ENCODE peak calls at places on chromosome 4, in four cellular contexts. Q is stromal cell of bone marrow, W is heart left ventricle, N is NCI-H1092. M is an unnamed sample.

GRCh38 chr4:3440979-3441500 is 728 bp upstream of the HGFAC start:
- DNase-seq in N (no peak), Q (no peak), W (no peak), M (no peak)

GRCh38 chr4:33160126-33160525 is 2440.0 kb downstream of the PCDH7 start:
- DNase-seq in N (no peak), W (no peak), Q (peak; percentile 9), M (peak; percentile 16)

GRCh38 chr4:7971881-7972500 is 32.3 kb upstream of the AFAP1 start:
- DNase-seq in N (no peak), W (no peak), Q (no peak), M (no peak)

GRCh38 chr4:71130827-71131603 is 137.6 kb downstream of the DCK start:
- DNase-seq in W (no peak), N (no peak), Q (peak; percentile 82), M (peak; percentile 59)

GRCh38 chr4:95362906-95363578 is 185.7 kb downstream of the UNC5C start:
- DNase-seq in W (no peak), Q (no peak), N (no peak), M (no peak)

GRCh38 chr4:76637704-76638361 is 202.8 kb downstream of the SHROOM3 start:
- DNase-seq in W (no peak), Q (no peak), N (no peak), M (peak; percentile 57)

GRCh38 chr4:113773014-113773413 is 11.5 kb upstream of the CAMK2D start:
- DNase-seq in W (no peak), Q (no peak), N (no peak), M (no peak)

GRCh38 chr4:101018836-101019235 is 328.5 kb downstream of the PPP3CA start:
- DNase-seq in N (no peak), Q (no peak), W (no peak), M (no peak)

GRCh38 chr4:12500409-12500808 is 983.7 kb downstream of the RAB28 start:
- DNase-seq in W (no peak), N (no peak), Q (no peak), M (no peak)

GRCh38 chr4:76758290-76758882 is 139.6 kb downstream of the SOWAHB start:
- DNase-seq in Q (peak; percentile 65), W (no peak), N (peak; percentile 20), M (no peak)

GRCh38 chr4:176849076-176849475 is 56.4 kb upstream of the VEGFC start:
- DNase-seq in Q (no peak), N (no peak), W (no peak), M (no peak)

GRCh38 chr4:76752911-76753494 is 144.9 kb downstream of the SOWAHB start:
- DNase-seq in N (peak; percentile 3), W (no peak), Q (peak; percentile 95), M (peak; percentile 98)

GRCh38 chr4:7394184-7394575 is 40.5 kb downstream of the PSAPL1 start:
- DNase-seq in N (no peak), Q (no peak), W (peak; percentile 6), M (no peak)

GRCh38 chr4:173793937-173794510 is 264.0 kb upstream of the HAND2 start:
- DNase-seq in Q (no peak), N (no peak), W (no peak), M (no peak)

GRCh38 chr4:136032391-136032790 is 1499.9 kb downstream of the PCDH18 start:
- DNase-seq in Q (no peak), W (no peak), N (no peak), M (no peak)

GRCh38 chr4:40548256-40548655 is 81.4 kb downstream of the RBM47 start:
- DNase-seq in Q (no peak), N (no peak), W (no peak), M (no peak)

GRCh38 chr4:47213971-47214370 is 182.6 kb downstream of the GABRB1 start:
- DNase-seq in W (no peak), Q (peak; percentile 85), N (no peak), M (peak; percentile 52)

GRCh38 chr4:120801171-120801758 is 121.3 kb downstream of the PRDM5 start:
- DNase-seq in Q (peak; percentile 69), W (peak; percentile 46), N (no peak), M (peak; percentile 25)

GRCh38 chr4:55435136-55435535 is 39.4 kb downstream of the TMEM165 start:
- DNase-seq in W (no peak), N (no peak), Q (no peak), M (no peak)

GRCh38 chr4:53563824-53564223 is 27.5 kb downstream of the LNX1 start:
- DNase-seq in N (no peak), Q (no peak), W (no peak), M (peak; percentile 31)

GRCh38 chr4:26819478-26819877 is 41.2 kb upstream of the STIM2 start:
- DNase-seq in Q (no peak), N (no peak), W (no peak), M (no peak)

GRCh38 chr4:98446499-98447375 is 185.6 kb downstream of the RAP1GDS1 start:
- DNase-seq in W (no peak), Q (no peak), N (no peak), M (no peak)

GRCh38 chr4:84498203-84499026 is 677 bp downstream of the NKX6-1 start:
- DNase-seq in W (no peak), Q (no peak), N (peak; percentile 4), M (no peak)

GRCh38 chr4:128553665-128554515 is 255.6 kb upstream of the JADE1 start:
- DNase-seq in N (peak; percentile 33), Q (no peak), W (no peak), M (no peak)

GRCh38 chr4:188551156-188551555 is 411.9 kb downstream of the TRIML1 start:
- DNase-seq in W (no peak), Q (no peak), N (no peak), M (no peak)

GRCh38 chr4:82889287-82889686 is 1.7 kb downstream of the SEC31A start:
- DNase-seq in Q (no peak), N (no peak), W (no peak), M (no peak)

GRCh38 chr4:52535793-52536192 is 123.3 kb downstream of the USP46 start:
- DNase-seq in W (no peak), Q (no peak), N (no peak), M (no peak)

GRCh38 chr4:128354205-128354821 is 66.7 kb upstream of the PGRMC2 start:
- DNase-seq in Q (peak; percentile 25), N (no peak), W (peak; percentile 24), M (peak; percentile 62)

GRCh38 chr4:159455675-159456235 is 352.9 kb downstream of the RAPGEF2 start:
- DNase-seq in W (no peak), N (no peak), Q (peak; percentile 25), M (no peak)

GRCh38 chr4:7206856-7207567 is 14.7 kb downstream of the SORCS2 start:
- DNase-seq in Q (peak; percentile 88), N (no peak), W (peak; percentile 86), M (peak; percentile 55)

GRCh38 chr4:145937021-145937861 is 1.4 kb downstream of the ZNF827 start:
- DNase-seq in W (peak; percentile 71), N (peak; percentile 13), Q (no peak), M (no peak)

GRCh38 chr4:128060130-128060619 is 937 bp upstream of the LARP1B start:
- DNase-seq in N (no peak), Q (peak; percentile 1), W (no peak), M (no peak)

GRCh38 chr4:56995525-56995924 is 16.8 kb downstream of the POLR2B start:
- DNase-seq in W (peak; percentile 82), Q (peak; percentile 93), N (peak; percentile 47), M (peak; percentile 53)

M was measured in AG09309.